ENCODE peak calls at places on chromosomes 3 and 15, in eight cellular contexts. K, C, H, F, V, Y, I and X are unnamed samples.

GRCh38 chr3:173398111-173398479 is 551 bp downstream of the NLGN1 start:
- DNase-seq in I (no peak), Y (peak), F (no peak), C (peak), H (no peak), K (no peak), V (peak), X (no peak)

GRCh38 chr3:128439226-128439625 is 27.5 kb downstream of the DNAJB8 start:
- DNase-seq in K (no peak), H (no peak), Y (no peak), I (no peak), F (no peak), C (no peak), V (no peak), X (no peak)

GRCh38 chr15:99423186-99424130 is 142.3 kb upstream of the MEF2A start:
- DNase-seq in C (no peak), H (no peak), F (no peak), I (no peak), Y (no peak), K (no peak), V (no peak), X (no peak)

GRCh38 chr15:57376695-57377477 is 581 bp downstream of the CGNL1 start:
- DNase-seq in H (no peak), K (no peak), F (no peak), C (no peak), V (peak), I (no peak), Y (no peak), X (peak)

GRCh38 chr15:90890839-90891238 is 6.5 kb downstream of the FES start:
- DNase-seq in K (no peak), C (no peak), I (no peak), H (no peak), V (no peak), F (no peak), Y (no peak), X (no peak)

GRCh38 chr3:181189556-181189955 is 200.0 kb upstream of the DNAJC19 start:
- DNase-seq in F (no peak), H (no peak), K (no peak), V (no peak), C (no peak), Y (no peak), I (no peak), X (no peak)

GRCh38 chr3:32412887-32413286 is 21.2 kb downstream of the CMTM7 start:
- DNase-seq in H (no peak), Y (no peak), C (no peak), F (no peak), K (no peak), I (no peak), V (no peak), X (no peak)

GRCh38 chr3:124360140-124360539 is 368.2 kb upstream of the ROPN1 start:
- DNase-seq in H (no peak), I (no peak), C (no peak), F (no peak), Y (no peak), V (no peak), K (no peak), X (no peak)

GRCh38 chr3:151347432-151347831 is 18.1 kb upstream of the P2RY13 start:
- DNase-seq in I (no peak), F (no peak), H (no peak), Y (no peak), C (no peak), V (no peak), K (no peak), X (no peak)